ENCODE peak calls at places on chromosomes 13 and 19, in four cellular contexts. S is WTC11, Z is K562, Q is GM12878. X is an unnamed sample.

GRCh38 chr13:95188128-95188527 is 113.1 kb downstream of the ABCC4 start:
- DNase-seq in S (no peak), Z (no peak), Q (no peak), X (no peak)

GRCh38 chr19:11673608-11674041 is 65.1 kb downstream of the ZNF823 start:
- DNase-seq in S (peak; percentile 84), Z (peak; percentile 37), Q (no peak), X (no peak)

GRCh38 chr19:47726467-47726866 is 13.2 kb downstream of the EHD2 start:
- DNase-seq in S (no peak), Z (no peak), Q (no peak), X (no peak)

GRCh38 chr13:21058361-21058760 is 3.0 kb downstream of the LATS2 start:
- DNase-seq in S (no peak), Z (no peak), Q (no peak), X (no peak)

GRCh38 chr13:19960673-19961015 is 2.1 kb downstream of the ZMYM2 start:
- DNase-seq in S (no peak), Z (no peak), Q (no peak), X (no peak)

GRCh38 chr13:20188649-20189553 is 3.8 kb downstream of the GJB2 start:
- DNase-seq in S (peak; percentile 56), Z (peak; percentile 26), Q (no peak), X (peak; percentile 41)

GRCh38 chr13:67330149-67330548 is 100.0 kb upstream of the PCDH9 start:
- DNase-seq in S (no peak), Z (no peak), Q (no peak), X (no peak)

GRCh38 chr13:100580045-100580444 is 8.5 kb downstream of the GGACT start:
- DNase-seq in S (no peak), Z (no peak), Q (no peak), X (no peak)

GRCh38 chr19:11338164-11338563 is 1.3 kb downstream of the RAB3D start:
- DNase-seq in S (no peak), Z (no peak), Q (no peak), X (peak; percentile 19)

GRCh38 chr19:42140125-42140754 is 8.0 kb upstream of the POU2F2 start:
- DNase-seq in S (peak; percentile 91), Z (peak; percentile 62), Q (no peak), X (no peak)

GRCh38 chr19:29277107-29277506 is 64.2 kb upstream of the UQCRFS1 start:
- DNase-seq in S (peak; percentile 46), Z (no peak), Q (peak; percentile 19), X (no peak)

GRCh38 chr13:34294483-34295129 is 476.7 kb downstream of the RFC3 start:
- DNase-seq in S (no peak), Z (no peak), Q (no peak), X (no peak)

GRCh38 chr13:72151241-72151640 is 284.2 kb upstream of the DACH1 start:
- DNase-seq in S (no peak), Z (no peak), Q (no peak), X (no peak)

GRCh38 chr13:50882816-50883215 is 26.8 kb upstream of the RNASEH2B start:
- DNase-seq in S (no peak), Z (no peak), Q (no peak), X (no peak)
- TF ChIP-seq USF1 in S (no peak), Z (no peak), Q (no peak), X (no peak)

GRCh38 chr19:5484398-5485285 is 29.4 kb downstream of the ZNRF4 start:
- DNase-seq in S (no peak), Z (no peak), Q (no peak), X (peak; percentile 43)
- TF ChIP-seq USF1 in S (no peak), Z (no peak), Q (no peak), X (no peak)

GRCh38 chr19:39160523-39160861 is 34.9 kb downstream of the PAK4 start:
- DNase-seq in S (no peak), Z (no peak), Q (no peak), X (no peak)
- TF ChIP-seq USF1 in S (no peak), Z (no peak), Q (no peak), X (no peak)

DNA sequence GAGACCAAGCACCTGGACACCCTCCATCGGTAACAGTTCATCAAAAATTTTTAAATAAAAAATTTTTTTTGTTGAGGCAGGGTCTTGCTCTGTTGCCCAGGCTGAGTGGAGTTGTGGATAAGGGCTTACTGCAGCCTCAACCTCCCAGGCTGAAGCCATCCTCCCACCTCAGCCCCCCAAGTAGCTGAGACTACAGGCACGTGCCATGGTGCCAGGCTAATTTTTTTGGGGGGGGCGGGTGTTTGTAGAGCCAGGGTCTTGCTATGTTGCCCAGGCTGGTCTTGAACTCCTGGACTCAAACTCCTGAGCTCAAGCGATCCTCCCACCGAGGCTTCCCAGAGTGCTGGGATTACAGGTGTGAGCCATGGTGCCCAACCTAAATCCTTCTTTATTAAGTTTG is 4.7 kb downstream of the LGALS7B start:
- DNase-seq in S (no peak), Z (no peak), Q (no peak), X (no peak)
- TF ChIP-seq USF1 in S (no peak), Z (no peak), Q (no peak), X (no peak)

DNA sequence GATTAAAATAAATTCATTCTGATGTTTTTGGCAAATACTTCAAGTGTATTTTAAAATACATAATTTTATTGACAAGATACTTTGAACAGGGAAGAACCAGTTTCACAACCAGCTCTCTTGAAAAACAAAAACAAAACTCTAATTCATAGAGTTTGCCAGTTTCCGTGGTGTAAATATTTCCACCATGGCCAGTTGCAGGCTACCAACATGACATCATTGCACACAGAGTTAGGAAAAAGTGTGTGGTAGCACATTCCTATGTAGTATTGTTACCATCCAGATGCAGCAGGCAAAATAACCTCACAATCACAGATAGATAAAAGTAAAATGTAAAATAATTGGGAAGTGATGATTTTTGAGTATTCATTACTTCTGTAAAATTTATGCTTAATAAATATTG is 7.7 kb upstream of the RNF113B start:
- DNase-seq in S (no peak), Z (no peak), Q (no peak), X (no peak)
- TF ChIP-seq USF1 in S (no peak), Z (no peak), Q (no peak), X (no peak)

GRCh38 chr13:110971486-110971885 is 56.6 kb upstream of the ANKRD10 start:
- DNase-seq in S (no peak), Z (no peak), Q (no peak), X (no peak)
- TF ChIP-seq USF1 in S (no peak), Z (no peak), Q (no peak), X (no peak)

GRCh38 chr13:108573455-108573854 is 56.0 kb upstream of the MYO16 start:
- DNase-seq in S (no peak), Z (no peak), Q (no peak), X (no peak)
- TF ChIP-seq USF1 in S (no peak), Z (no peak), Q (no peak), X (no peak)

DNA sequence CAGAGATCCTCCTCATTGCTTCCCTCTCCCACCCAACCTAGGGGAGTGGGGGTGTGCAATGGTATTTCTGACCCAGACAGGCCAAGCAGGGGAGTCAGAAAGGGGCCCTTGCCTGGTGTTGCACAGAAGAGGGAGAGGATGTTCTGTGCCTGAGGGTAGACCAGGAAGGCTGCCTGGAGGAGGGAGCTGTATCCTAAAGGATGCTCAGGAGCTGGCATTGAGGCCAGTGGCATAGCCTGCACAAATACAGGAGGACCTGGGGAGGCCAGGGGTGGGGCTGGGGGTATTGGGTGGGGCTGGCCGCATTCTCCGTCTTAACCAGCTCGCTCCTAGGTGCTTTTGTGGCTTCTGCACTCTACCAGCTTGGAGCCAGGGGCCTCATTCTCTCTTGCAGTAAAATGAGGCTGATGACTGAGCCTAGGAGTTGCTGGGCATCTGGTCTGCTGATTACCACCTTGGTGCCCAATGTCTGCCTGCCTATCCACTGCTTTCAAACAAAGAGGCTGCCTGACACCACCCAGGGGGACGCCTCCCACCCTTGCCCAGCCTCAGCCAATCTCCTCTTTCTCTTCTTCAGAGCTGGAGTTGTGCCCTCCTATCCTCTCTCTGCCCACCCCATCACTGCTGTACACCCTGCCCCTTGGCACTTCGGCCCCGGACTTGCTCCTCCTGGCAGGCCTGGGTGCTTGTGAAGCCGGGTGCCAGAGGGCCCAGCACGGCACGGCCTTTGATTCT is 4.6 kb downstream of the RNF225 start:
- DNase-seq in S (no peak), Z (no peak), Q (no peak), X (peak; percentile 82)
- TF ChIP-seq USF1 in S (no peak), Z (no peak), Q (no peak), X (no peak)

X was measured in SK-N-SH.